ENCODE peak calls at places on chromosomes 1 and 21, in seven cellular contexts. F, P, W, R, V, D and G are unnamed samples.

GRCh38 chr21:42672699-42673458 is 19.5 kb downstream of the PDE9A start:
- DNase-seq in F (no peak), P (peak), W (peak), R (no peak), V (no peak), D (peak), G (peak)

GRCh38 chr1:159991513-159991912 is 37.5 kb upstream of the SLAMF9 start:
- DNase-seq in F (peak), P (peak), W (no peak), R (no peak), V (no peak), D (peak), G (peak)

GRCh38 chr1:54864460-54865208 is 22.4 kb downstream of the DHCR24 start:
- DNase-seq in F (no peak), P (no peak), W (no peak), R (no peak), V (no peak), D (no peak), G (no peak)

GRCh38 chr1:205199090-205199930 is 12.2 kb downstream of the DSTYK start:
- DNase-seq in F (no peak), P (no peak), W (peak), R (no peak), V (peak), D (no peak), G (peak)

GRCh38 chr1:147201276-147201675 is 23.9 kb downstream of the FMO5 start:
- DNase-seq in F (no peak), P (peak), W (no peak), R (no peak), V (no peak), D (no peak), G (no peak)

GRCh38 chr1:14602131-14602530 is 3.6 kb downstream of the KAZN start:
- DNase-seq in F (no peak), P (peak), W (no peak), R (no peak), V (no peak), D (peak), G (no peak)

GRCh38 chr1:28835237-28835650 is 23.3 kb downstream of the OPRD1 start:
- DNase-seq in F (no peak), P (no peak), W (no peak), R (no peak), V (no peak), D (no peak), G (no peak)

GRCh38 chr1:234962340-234962989 is 166.2 kb downstream of the TOMM20 start:
- DNase-seq in F (peak), P (peak), W (peak), R (no peak), V (peak), D (peak), G (peak)

GRCh38 chr1:216788671-216789070 is 65.4 kb upstream of the ESRRG start:
- DNase-seq in F (no peak), P (no peak), W (no peak), R (no peak), V (no peak), D (no peak), G (no peak)

GRCh38 chr1:216794541-216795055 is 71.4 kb upstream of the ESRRG start:
- DNase-seq in F (no peak), P (peak), W (no peak), R (no peak), V (no peak), D (no peak), G (no peak)

DNA sequence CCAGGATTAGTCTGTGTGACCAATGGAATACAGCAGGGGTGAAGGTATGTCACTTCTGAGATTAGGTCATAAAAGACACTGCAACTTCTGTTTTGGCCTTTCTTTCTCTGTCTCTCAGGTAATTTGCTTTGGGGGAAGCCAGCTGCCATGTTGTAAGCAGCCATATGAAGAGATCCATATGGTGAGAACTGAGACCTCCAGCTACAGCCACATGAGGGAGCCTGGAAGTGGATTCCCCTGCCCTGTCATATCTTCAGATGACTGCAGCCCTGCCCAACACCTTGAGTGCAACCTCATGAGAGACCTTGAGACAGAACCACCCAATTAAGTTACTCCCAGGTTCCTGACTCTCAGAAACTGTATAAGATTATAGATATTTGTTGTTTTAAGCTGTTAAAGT is 70.1 kb upstream of the ESRRG start:
- DNase-seq in F (no peak), P (peak), W (no peak), R (no peak), V (no peak), D (no peak), G (no peak)
- TF ChIP-seq CTCF in F (no peak), P (no peak), W (peak), R (no peak), V (no peak), D (no peak), G (no peak)

GRCh38 chr1:45750298-45751038 is at the start of gene IPP:
- DNase-seq in F (peak), P (peak), W (peak), R (peak), V (peak), D (peak), G (peak)
- TF ChIP-seq CTCF in F (peak), P (no peak), W (peak), R (no peak), V (peak), D (peak), G (peak)

GRCh38 chr1:76620371-76620770 is 246.9 kb upstream of the ST6GALNAC5 start:
- DNase-seq in F (no peak), P (no peak), W (no peak), R (no peak), V (no peak), D (no peak), G (no peak)
- TF ChIP-seq CTCF in F (no peak), P (no peak), W (no peak), R (no peak), V (no peak), D (no peak), G (no peak)

GRCh38 chr21:46356005-46356338 is 32.0 kb downstream of the PCNT start:
- DNase-seq in F (no peak), P (no peak), W (no peak), R (no peak), V (no peak), D (no peak), G (no peak)

GRCh38 chr21:46356494-46357334 is 32.8 kb downstream of the PCNT start:
- DNase-seq in F (peak), P (no peak), W (no peak), R (no peak), V (no peak), D (no peak), G (no peak)

GRCh38 chr21:46354518-46354917 is 30.6 kb downstream of the PCNT start:
- DNase-seq in F (no peak), P (no peak), W (no peak), R (no peak), V (no peak), D (no peak), G (no peak)

GRCh38 chr21:46354046-46354445 is 30.1 kb downstream of the PCNT start:
- DNase-seq in F (no peak), P (no peak), W (no peak), R (no peak), V (no peak), D (no peak), G (no peak)

GRCh38 chr21:46355161-46356004 is 31.4 kb downstream of the PCNT start:
- DNase-seq in F (no peak), P (no peak), W (no peak), R (no peak), V (no peak), D (no peak), G (no peak)
- TF ChIP-seq CTCF in F (no peak), P (no peak), W (no peak), R (no peak), V (no peak), D (no peak), G (no peak)

GRCh38 chr1:180154003-180154324 is 705 bp upstream of the QSOX1 start:
- DNase-seq in F (peak), P (no peak), W (no peak), R (no peak), V (no peak), D (no peak), G (no peak)

GRCh38 chr1:180156201-180156600 is 1.5 kb downstream of the QSOX1 start:
- DNase-seq in F (peak), P (no peak), W (no peak), R (no peak), V (no peak), D (no peak), G (peak)

GRCh38 chr1:180153032-180153431 is 1.6 kb upstream of the QSOX1 start:
- DNase-seq in F (no peak), P (no peak), W (no peak), R (no peak), V (no peak), D (no peak), G (no peak)

GRCh38 chr1:180155202-180155682 is 573 bp downstream of the QSOX1 start:
- DNase-seq in F (peak), P (peak), W (no peak), R (no peak), V (peak), D (peak), G (peak)

DNA sequence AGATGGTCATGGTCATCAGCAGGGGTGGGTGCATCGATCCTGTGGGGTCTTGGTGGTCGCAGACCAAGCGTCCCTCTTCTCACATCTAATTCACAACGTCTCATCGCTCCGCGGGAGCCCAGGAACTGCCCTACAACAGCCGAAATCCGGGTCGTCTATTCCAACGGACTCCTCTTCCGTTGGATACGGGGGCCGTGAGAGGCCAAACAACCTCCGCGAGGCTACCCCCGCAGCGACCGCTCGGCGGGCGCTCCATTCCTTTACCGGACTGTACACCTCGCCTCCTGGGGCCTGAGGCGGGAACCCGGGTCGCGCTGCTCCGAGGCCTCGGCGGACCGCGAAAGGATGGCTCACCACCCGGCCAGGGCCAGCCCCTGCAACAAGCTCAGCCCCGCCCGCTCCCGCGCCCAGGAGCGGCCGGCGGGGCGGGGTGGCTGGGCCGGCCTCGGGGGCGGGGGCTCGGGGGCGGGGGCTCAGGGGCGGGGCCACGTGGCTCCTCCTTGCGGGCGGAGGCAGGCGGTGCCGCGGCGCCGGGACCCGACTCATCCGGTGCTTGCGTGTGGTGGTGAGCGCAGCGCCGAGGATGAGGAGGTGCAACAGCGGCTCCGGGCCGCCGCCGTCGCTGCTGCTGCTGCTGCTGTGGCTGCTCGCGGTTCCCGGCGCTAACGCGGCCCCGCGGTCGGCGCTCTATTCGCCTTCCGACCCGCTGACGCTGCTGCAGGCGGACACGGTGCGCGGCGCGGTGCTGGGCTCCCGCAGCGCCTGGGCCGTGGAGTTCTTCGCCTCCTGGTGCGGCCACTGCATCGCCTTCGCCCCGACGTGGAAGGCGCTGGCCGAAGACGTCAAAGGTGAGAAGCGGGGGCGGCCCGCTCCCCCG is at the start of gene QSOX1:
- DNase-seq in F (peak), P (peak), W (peak), R (peak), V (peak), D (peak), G (peak)
- TF ChIP-seq CTCF in F (no peak), P (peak), W (no peak), R (peak), V (no peak), D (peak), G (no peak)

GRCh38 chr1:195345149-195345548 is 1263.1 kb downstream of the KCNT2 start:
- DNase-seq in F (no peak), P (no peak), W (no peak), R (peak), V (no peak), D (no peak), G (no peak)
- TF ChIP-seq CTCF in F (no peak), P (no peak), W (no peak), R (peak), V (no peak), D (no peak), G (no peak)

GRCh38 chr1:156337888-156338179 is 258 bp downstream of the CCT3 start:
- DNase-seq in F (no peak), P (no peak), W (no peak), R (no peak), V (no peak), D (no peak), G (no peak)

GRCh38 chr1:156337052-156337887 is 822 bp downstream of the CCT3 start:
- DNase-seq in F (peak), P (peak), W (no peak), R (no peak), V (no peak), D (peak), G (no peak)

GRCh38 chr1:156338180-156338973 is at the start of the genes CCT3 and TSACC:
- DNase-seq in F (peak), P (peak), W (peak), R (peak), V (peak), D (peak), G (peak)

DNA sequence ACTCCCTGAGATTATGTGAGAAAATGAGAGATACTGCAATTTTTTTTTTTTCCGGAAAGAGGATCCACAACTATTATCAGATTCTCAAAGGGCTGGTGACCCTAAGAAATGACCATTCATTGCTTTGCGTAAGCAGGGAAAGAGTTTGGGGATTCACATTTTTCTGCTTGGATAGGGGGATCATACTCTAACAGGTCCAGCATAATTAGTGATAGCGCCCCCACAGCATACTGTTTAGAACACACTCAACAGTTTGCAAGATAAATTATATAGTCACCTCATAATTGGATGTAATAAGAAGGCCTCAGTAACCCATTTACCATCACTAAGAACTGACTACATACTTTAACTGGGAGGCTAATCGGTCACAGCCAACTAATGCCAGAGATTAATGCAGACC is 1.9 kb downstream of the CCT3 start:
- DNase-seq in F (peak), P (peak), W (no peak), R (no peak), V (peak), D (no peak), G (peak)
- TF ChIP-seq CTCF in F (peak), P (peak), W (peak), R (no peak), V (no peak), D (no peak), G (peak)

DNA sequence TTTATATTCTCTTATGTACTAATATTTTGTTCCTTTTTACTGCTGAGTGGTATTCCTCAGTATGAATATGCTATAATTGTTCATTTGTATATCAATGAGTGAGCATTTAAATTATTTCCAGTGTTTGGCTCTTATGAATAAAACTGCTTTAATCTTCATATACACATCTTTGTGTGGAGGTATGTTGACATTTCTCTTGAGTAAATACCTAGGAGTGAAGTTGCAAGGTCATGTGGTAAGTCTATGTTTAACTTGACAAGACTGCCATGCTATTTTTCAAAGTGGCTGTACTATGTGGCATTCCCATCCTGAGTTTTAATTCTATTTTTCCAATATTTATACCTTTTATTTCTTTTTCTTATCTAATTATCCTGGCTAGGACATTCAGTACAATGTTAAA is 124.2 kb downstream of the ADSS2 start:
- DNase-seq in F (no peak), P (no peak), W (no peak), R (no peak), V (no peak), D (no peak), G (no peak)
- TF ChIP-seq CTCF in F (no peak), P (no peak), W (no peak), R (no peak), V (no peak), D (no peak), G (no peak)

GRCh38 chr1:173888749-173889148 is 20.6 kb downstream of the ZBTB37 start:
- DNase-seq in F (no peak), P (no peak), W (no peak), R (no peak), V (no peak), D (no peak), G (no peak)

GRCh38 chr1:173886746-173887611 is 18.8 kb downstream of the ZBTB37 start:
- DNase-seq in F (no peak), P (no peak), W (no peak), R (no peak), V (no peak), D (no peak), G (no peak)

GRCh38 chr1:173887627-173888026 is 19.4 kb downstream of the ZBTB37 start:
- DNase-seq in F (no peak), P (no peak), W (no peak), R (no peak), V (no peak), D (no peak), G (no peak)

GRCh38 chr1:173894189-173894588 is 22.9 kb downstream of the SERPINC1 start:
- DNase-seq in F (no peak), P (no peak), W (no peak), R (no peak), V (no peak), D (no peak), G (no peak)

GRCh38 chr1:173889885-173890284 is 21.7 kb downstream of the ZBTB37 start:
- DNase-seq in F (no peak), P (no peak), W (no peak), R (no peak), V (no peak), D (no peak), G (no peak)
- TF ChIP-seq CTCF in F (no peak), P (no peak), W (no peak), R (no peak), V (no peak), D (no peak), G (no peak)

GRCh38 chr1:100604372-100604771 is 66.4 kb downstream of the GPR88 start:
- DNase-seq in F (no peak), P (no peak), W (no peak), R (no peak), V (no peak), D (no peak), G (no peak)

GRCh38 chr1:100607628-100608240 is 69.8 kb downstream of the GPR88 start:
- DNase-seq in F (no peak), P (no peak), W (no peak), R (no peak), V (no peak), D (no peak), G (no peak)

GRCh38 chr1:100609849-100610248 is 71.9 kb downstream of the GPR88 start:
- DNase-seq in F (no peak), P (no peak), W (no peak), R (no peak), V (no peak), D (no peak), G (no peak)

GRCh38 chr1:100611086-100611485 is 73.1 kb downstream of the GPR88 start:
- DNase-seq in F (no peak), P (no peak), W (no peak), R (no peak), V (no peak), D (no peak), G (no peak)

GRCh38 chr1:100606438-100606837 is 68.5 kb downstream of the GPR88 start:
- DNase-seq in F (peak), P (peak), W (peak), R (peak), V (no peak), D (peak), G (peak)
- TF ChIP-seq CTCF in F (peak), P (peak), W (peak), R (no peak), V (peak), D (peak), G (peak)